ENCODE peak calls at places on chromosomes 11 and 22, in nine cellular contexts. One of them, this sample, is unnamed. For H3K4me1, the result is how much of the 10 kb centered on the place peaks cover.

GRCh38 chr11:134407321-134407828 is 4.7 kb downstream of the B3GAT1 start:
- DNase-seq in A549: no peak
- DNase-seq in heart right ventricle: no peak
- DNase-seq in lung: no peak
- DNase-seq in gastrocnemius medialis: no peak
- DNase-seq in mucosa of descending colon: no peak
- DNase-seq in CD8-positive, alpha-beta T cell: no peak
- DNase-seq in CD4-positive, CD25-positive, alpha-beta regulatory T cell: no peak
- DNase-seq in heart left ventricle: no peak
- DNase-seq in this sample: no peak

GRCh38 chr22:34068011-34068410 is 147.7 kb upstream of the LARGE1 start:
- DNase-seq in gastrocnemius medialis: no peak
- DNase-seq in CD4-positive, CD25-positive, alpha-beta regulatory T cell: no peak
- DNase-seq in heart left ventricle: no peak
- DNase-seq in A549: no peak
- DNase-seq in CD8-positive, alpha-beta T cell: no peak
- DNase-seq in mucosa of descending colon: no peak
- DNase-seq in lung: no peak
- DNase-seq in heart right ventricle: no peak
- DNase-seq in this sample: no peak

GRCh38 chr22:49773531-49773930 is 54.1 kb downstream of the BRD1 start:
- DNase-seq in lung: no peak
- DNase-seq in heart left ventricle: no peak
- DNase-seq in mucosa of descending colon: peak
- DNase-seq in A549: no peak
- DNase-seq in gastrocnemius medialis: no peak
- DNase-seq in heart right ventricle: no peak
- DNase-seq in CD8-positive, alpha-beta T cell: no peak
- DNase-seq in CD4-positive, CD25-positive, alpha-beta regulatory T cell: no peak
- DNase-seq in this sample: no peak

GRCh38 chr11:117545706-117546105 is 218.1 kb downstream of the CEP164 start:
- DNase-seq in gastrocnemius medialis: no peak
- DNase-seq in mucosa of descending colon: peak
- DNase-seq in heart right ventricle: no peak
- DNase-seq in CD4-positive, CD25-positive, alpha-beta regulatory T cell: no peak
- DNase-seq in A549: no peak
- DNase-seq in heart left ventricle: no peak
- DNase-seq in CD8-positive, alpha-beta T cell: no peak
- DNase-seq in lung: no peak
- DNase-seq in this sample: no peak

GRCh38 chr11:11555228-11555627 is 66.6 kb downstream of the GALNT18 start:
- DNase-seq in lung: peak
- DNase-seq in heart left ventricle: peak
- DNase-seq in CD8-positive, alpha-beta T cell: no peak
- DNase-seq in heart right ventricle: peak
- DNase-seq in A549: no peak
- DNase-seq in CD4-positive, CD25-positive, alpha-beta regulatory T cell: no peak
- DNase-seq in mucosa of descending colon: no peak
- DNase-seq in gastrocnemius medialis: no peak
- DNase-seq in this sample: no peak

GRCh38 chr11:91433284-91434010 is 791.2 kb upstream of the FAT3 start:
- DNase-seq in lung: no peak
- DNase-seq in heart right ventricle: no peak
- DNase-seq in A549: no peak
- DNase-seq in CD4-positive, CD25-positive, alpha-beta regulatory T cell: no peak
- DNase-seq in CD8-positive, alpha-beta T cell: no peak
- DNase-seq in gastrocnemius medialis: no peak
- DNase-seq in heart left ventricle: no peak
- DNase-seq in mucosa of descending colon: no peak
- DNase-seq in this sample: no peak

GRCh38 chr11:106031210-106031845 is 9.3 kb upstream of the MSANTD4 start:
- DNase-seq in A549: no peak
- DNase-seq in mucosa of descending colon: no peak
- DNase-seq in heart right ventricle: no peak
- DNase-seq in CD8-positive, alpha-beta T cell: no peak
- DNase-seq in heart left ventricle: no peak
- DNase-seq in gastrocnemius medialis: no peak
- DNase-seq in lung: no peak
- DNase-seq in CD4-positive, CD25-positive, alpha-beta regulatory T cell: no peak
- DNase-seq in this sample: no peak

GRCh38 chr11:2902784-2903671 is 17.5 kb upstream of the CDKN1C start:
- DNase-seq in gastrocnemius medialis: no peak
- DNase-seq in heart right ventricle: no peak
- DNase-seq in CD4-positive, CD25-positive, alpha-beta regulatory T cell: no peak
- DNase-seq in A549: no peak
- DNase-seq in mucosa of descending colon: peak
- DNase-seq in heart left ventricle: no peak
- DNase-seq in lung: no peak
- DNase-seq in CD8-positive, alpha-beta T cell: no peak
- DNase-seq in this sample: no peak

GRCh38 chr11:36532908-36533601 is 23.0 kb upstream of the TRAF6 start:
- DNase-seq in gastrocnemius medialis: no peak
- DNase-seq in CD4-positive, CD25-positive, alpha-beta regulatory T cell: no peak
- DNase-seq in heart right ventricle: no peak
- DNase-seq in heart left ventricle: no peak
- DNase-seq in A549: no peak
- DNase-seq in mucosa of descending colon: no peak
- DNase-seq in lung: no peak
- DNase-seq in CD8-positive, alpha-beta T cell: no peak
- DNase-seq in this sample: no peak

GRCh38 chr22:48705159-48705916 is 1122.3 kb downstream of the BRD1 start:
- DNase-seq in A549: no peak
- DNase-seq in mucosa of descending colon: no peak
- DNase-seq in lung: no peak
- DNase-seq in heart right ventricle: no peak
- DNase-seq in heart left ventricle: no peak
- DNase-seq in CD8-positive, alpha-beta T cell: no peak
- DNase-seq in CD4-positive, CD25-positive, alpha-beta regulatory T cell: no peak
- DNase-seq in gastrocnemius medialis: no peak
- DNase-seq in this sample: no peak

GRCh38 chr11:133943950-133944698 is 12.6 kb downstream of the IGSF9B start:
- DNase-seq in heart right ventricle: no peak
- DNase-seq in lung: no peak
- DNase-seq in heart left ventricle: no peak
- DNase-seq in mucosa of descending colon: peak
- DNase-seq in gastrocnemius medialis: no peak
- DNase-seq in CD8-positive, alpha-beta T cell: no peak
- DNase-seq in A549: no peak
- DNase-seq in CD4-positive, CD25-positive, alpha-beta regulatory T cell: no peak
- DNase-seq in this sample: no peak

GRCh38 chr22:39238966-39239510 is 5.7 kb downstream of the PDGFB start:
- DNase-seq in A549: no peak
- DNase-seq in gastrocnemius medialis: no peak
- DNase-seq in CD4-positive, CD25-positive, alpha-beta regulatory T cell: no peak
- DNase-seq in heart left ventricle: no peak
- DNase-seq in mucosa of descending colon: no peak
- DNase-seq in CD8-positive, alpha-beta T cell: no peak
- DNase-seq in lung: no peak
- DNase-seq in heart right ventricle: no peak
- DNase-seq in this sample: no peak
- H3K4me1 ChIP-seq in A549: under half
- H3K4me1 ChIP-seq in gastrocnemius medialis: half or more
- H3K4me1 ChIP-seq in CD4-positive, CD25-positive, alpha-beta regulatory T cell: half or more
- H3K4me1 ChIP-seq in heart left ventricle: half or more
- H3K4me1 ChIP-seq in mucosa of descending colon: half or more
- H3K4me1 ChIP-seq in CD8-positive, alpha-beta T cell: half or more
- H3K4me1 ChIP-seq in lung: under half
- H3K4me1 ChIP-seq in heart right ventricle: half or more
- H3K4me1 ChIP-seq in this sample: under half

GRCh38 chr11:131977854-131978253 is 607.4 kb downstream of the NTM start:
- DNase-seq in gastrocnemius medialis: no peak
- DNase-seq in mucosa of descending colon: no peak
- DNase-seq in A549: no peak
- DNase-seq in heart left ventricle: no peak
- DNase-seq in lung: no peak
- DNase-seq in CD4-positive, CD25-positive, alpha-beta regulatory T cell: no peak
- DNase-seq in heart right ventricle: no peak
- DNase-seq in CD8-positive, alpha-beta T cell: no peak
- DNase-seq in this sample: no peak
- H3K4me1 ChIP-seq in gastrocnemius medialis: under half
- H3K4me1 ChIP-seq in mucosa of descending colon: under half
- H3K4me1 ChIP-seq in A549: under half
- H3K4me1 ChIP-seq in heart left ventricle: under half
- H3K4me1 ChIP-seq in lung: under half
- H3K4me1 ChIP-seq in CD4-positive, CD25-positive, alpha-beta regulatory T cell: under half
- H3K4me1 ChIP-seq in heart right ventricle: under half
- H3K4me1 ChIP-seq in CD8-positive, alpha-beta T cell: under half
- H3K4me1 ChIP-seq in this sample: under half

GRCh38 chr22:40084246-40084645 is 89.5 kb downstream of the FAM83F start:
- DNase-seq in CD8-positive, alpha-beta T cell: no peak
- DNase-seq in CD4-positive, CD25-positive, alpha-beta regulatory T cell: no peak
- DNase-seq in heart right ventricle: no peak
- DNase-seq in gastrocnemius medialis: no peak
- DNase-seq in heart left ventricle: no peak
- DNase-seq in A549: no peak
- DNase-seq in mucosa of descending colon: no peak
- DNase-seq in lung: no peak
- DNase-seq in this sample: no peak
- H3K4me1 ChIP-seq in CD8-positive, alpha-beta T cell: half or more
- H3K4me1 ChIP-seq in CD4-positive, CD25-positive, alpha-beta regulatory T cell: under half
- H3K4me1 ChIP-seq in heart right ventricle: under half
- H3K4me1 ChIP-seq in gastrocnemius medialis: under half
- H3K4me1 ChIP-seq in heart left ventricle: under half
- H3K4me1 ChIP-seq in A549: under half
- H3K4me1 ChIP-seq in mucosa of descending colon: under half
- H3K4me1 ChIP-seq in lung: under half
- H3K4me1 ChIP-seq in this sample: under half

GRCh38 chr22:22909605-22910271 is 22.1 kb downstream of the IGLL5 start:
- DNase-seq in CD4-positive, CD25-positive, alpha-beta regulatory T cell: no peak
- DNase-seq in CD8-positive, alpha-beta T cell: no peak
- DNase-seq in A549: no peak
- DNase-seq in heart right ventricle: no peak
- DNase-seq in mucosa of descending colon: peak
- DNase-seq in heart left ventricle: no peak
- DNase-seq in lung: no peak
- DNase-seq in gastrocnemius medialis: no peak
- DNase-seq in this sample: no peak
- H3K4me1 ChIP-seq in CD4-positive, CD25-positive, alpha-beta regulatory T cell: under half
- H3K4me1 ChIP-seq in CD8-positive, alpha-beta T cell: under half
- H3K4me1 ChIP-seq in A549: under half
- H3K4me1 ChIP-seq in heart right ventricle: under half
- H3K4me1 ChIP-seq in mucosa of descending colon: under half
- H3K4me1 ChIP-seq in heart left ventricle: under half
- H3K4me1 ChIP-seq in lung: under half
- H3K4me1 ChIP-seq in gastrocnemius medialis: under half
- H3K4me1 ChIP-seq in this sample: under half

GRCh38 chr22:24968066-24968561 is 15.6 kb downstream of the KIAA1671 start:
- DNase-seq in heart left ventricle: peak
- DNase-seq in lung: no peak
- DNase-seq in CD8-positive, alpha-beta T cell: no peak
- DNase-seq in A549: no peak
- DNase-seq in mucosa of descending colon: no peak
- DNase-seq in heart right ventricle: no peak
- DNase-seq in gastrocnemius medialis: peak
- DNase-seq in CD4-positive, CD25-positive, alpha-beta regulatory T cell: no peak
- DNase-seq in this sample: no peak

GRCh38 chr22:24965822-24966626 is 13.5 kb downstream of the KIAA1671 start:
- DNase-seq in gastrocnemius medialis: peak
- DNase-seq in CD8-positive, alpha-beta T cell: no peak
- DNase-seq in heart right ventricle: no peak
- DNase-seq in lung: peak
- DNase-seq in heart left ventricle: peak
- DNase-seq in CD4-positive, CD25-positive, alpha-beta regulatory T cell: no peak
- DNase-seq in mucosa of descending colon: peak
- DNase-seq in A549: no peak
- DNase-seq in this sample: peak

GRCh38 chr22:24972369-24972768 is 19.9 kb downstream of the KIAA1671 start:
- DNase-seq in gastrocnemius medialis: no peak
- DNase-seq in mucosa of descending colon: no peak
- DNase-seq in A549: no peak
- DNase-seq in heart left ventricle: no peak
- DNase-seq in CD8-positive, alpha-beta T cell: no peak
- DNase-seq in CD4-positive, CD25-positive, alpha-beta regulatory T cell: no peak
- DNase-seq in heart right ventricle: no peak
- DNase-seq in lung: no peak
- DNase-seq in this sample: no peak

GRCh38 chr22:24973867-24974266 is 21.4 kb downstream of the KIAA1671 start:
- DNase-seq in A549: no peak
- DNase-seq in gastrocnemius medialis: no peak
- DNase-seq in CD4-positive, CD25-positive, alpha-beta regulatory T cell: no peak
- DNase-seq in lung: no peak
- DNase-seq in heart left ventricle: no peak
- DNase-seq in heart right ventricle: no peak
- DNase-seq in mucosa of descending colon: peak
- DNase-seq in CD8-positive, alpha-beta T cell: no peak
- DNase-seq in this sample: no peak

DNA sequence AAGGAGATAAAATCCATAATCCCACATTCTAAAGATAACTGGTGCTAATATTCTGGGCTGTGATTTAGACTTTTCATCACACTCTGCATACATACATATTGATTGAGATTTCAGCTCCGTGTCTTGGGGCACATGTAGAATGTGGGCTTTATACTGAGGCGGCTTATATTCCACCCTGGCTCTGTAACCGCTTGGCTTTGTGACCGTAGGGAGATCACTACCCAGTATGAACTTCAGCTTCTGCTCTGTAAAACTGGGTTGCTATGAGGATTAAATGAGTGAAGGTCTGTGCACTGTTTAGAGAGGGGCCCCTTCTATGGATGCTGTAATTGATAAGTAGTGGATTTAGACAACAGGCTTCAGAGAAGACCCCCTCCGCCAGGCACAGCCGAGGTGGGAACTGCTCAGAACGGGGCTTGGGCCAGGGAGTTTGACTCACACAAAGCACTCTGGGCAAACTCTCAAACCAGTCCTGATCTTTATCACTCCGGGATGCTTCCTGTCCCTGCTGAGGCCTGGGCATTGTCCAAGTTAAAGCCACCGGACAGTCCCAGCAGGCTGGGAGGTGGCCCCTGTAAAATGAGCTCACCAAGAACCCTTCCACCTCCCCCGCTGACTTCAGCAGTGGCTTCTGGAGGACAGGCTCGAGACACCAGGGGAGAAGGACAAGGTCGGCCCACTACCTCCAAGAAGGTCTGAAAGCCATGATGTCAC is 17.2 kb downstream of the KIAA1671 start:
- DNase-seq in heart left ventricle: peak
- DNase-seq in CD4-positive, CD25-positive, alpha-beta regulatory T cell: no peak
- DNase-seq in heart right ventricle: peak
- DNase-seq in gastrocnemius medialis: peak
- DNase-seq in A549: no peak
- DNase-seq in mucosa of descending colon: no peak
- DNase-seq in CD8-positive, alpha-beta T cell: no peak
- DNase-seq in lung: no peak
- DNase-seq in this sample: peak
- H3K4me1 ChIP-seq in heart left ventricle: half or more
- H3K4me1 ChIP-seq in CD4-positive, CD25-positive, alpha-beta regulatory T cell: under half
- H3K4me1 ChIP-seq in heart right ventricle: half or more
- H3K4me1 ChIP-seq in gastrocnemius medialis: under half
- H3K4me1 ChIP-seq in A549: under half
- H3K4me1 ChIP-seq in mucosa of descending colon: half or more
- H3K4me1 ChIP-seq in CD8-positive, alpha-beta T cell: under half
- H3K4me1 ChIP-seq in lung: under half
- H3K4me1 ChIP-seq in this sample: under half